ENCODE peak calls at places on chromosomes 1 and 21, in five cellular contexts. F, R, O, I and G are unnamed samples.

GRCh38 chr1:164093543-164093942 is 465.4 kb upstream of the PBX1 start:
- DNase-seq in F (no peak), R (no peak), O (no peak), I (no peak), G (no peak)

GRCh38 chr1:246742396-246742795 is 18.2 kb downstream of the SCCPDH start:
- DNase-seq in F (no peak), R (no peak), O (no peak), I (no peak), G (no peak)

GRCh38 chr1:48471103-48471502 is 901 bp downstream of the SPATA6 start:
- DNase-seq in F (no peak), R (no peak), O (no peak), I (no peak), G (peak)

GRCh38 chr1:38336308-38336707 is 289.7 kb upstream of the POU3F1 start:
- DNase-seq in F (no peak), R (no peak), O (no peak), I (no peak), G (no peak)

GRCh38 chr1:115650961-115651360 is 9.2 kb downstream of the VANGL1 start:
- DNase-seq in F (no peak), R (no peak), O (no peak), I (no peak), G (no peak)

GRCh38 chr1:203165101-203165799 is 10.4 kb downstream of the MYBPH start:
- DNase-seq in F (no peak), R (no peak), O (no peak), I (no peak), G (no peak)

GRCh38 chr1:154344977-154345837 is 19.9 kb downstream of the ATP8B2 start:
- DNase-seq in F (peak), R (peak), O (peak), I (no peak), G (peak)

GRCh38 chr1:65458730-65459396 is 38.4 kb downstream of the LEPR start:
- DNase-seq in F (no peak), R (no peak), O (no peak), I (no peak), G (peak)

GRCh38 chr1:89149229-89149628 is 23.3 kb upstream of the GBP2 start:
- DNase-seq in F (peak), R (peak), O (no peak), I (no peak), G (peak)

GRCh38 chr1:66316464-66317155 is 217.3 kb upstream of the SGIP1 start:
- DNase-seq in F (no peak), R (no peak), O (no peak), I (no peak), G (peak)

GRCh38 chr1:10794724-10795304 is 1.6 kb downstream of the CASZ1 start:
- DNase-seq in F (peak), R (peak), O (no peak), I (no peak), G (no peak)

GRCh38 chr21:31788581-31788980 is 56.7 kb upstream of the SCAF4 start:
- DNase-seq in F (no peak), R (no peak), O (no peak), I (no peak), G (no peak)

GRCh38 chr1:246435421-246436041 is 71.5 kb downstream of the SMYD3 start:
- DNase-seq in F (no peak), R (no peak), O (no peak), I (no peak), G (no peak)

GRCh38 chr1:179883739-179884138 is 1.7 kb downstream of the TOR1AIP1 start:
- DNase-seq in F (no peak), R (no peak), O (no peak), I (peak), G (peak)

GRCh38 chr21:42757826-42758655 is 104.6 kb downstream of the PDE9A start:
- DNase-seq in F (no peak), R (no peak), O (no peak), I (no peak), G (no peak)

GRCh38 chr1:210882414-210883221 is 251.3 kb downstream of the KCNH1 start:
- DNase-seq in F (no peak), R (peak), O (no peak), I (no peak), G (peak)

GRCh38 chr1:224211262-224211962 is 28.4 kb downstream of the DEGS1 start:
- DNase-seq in F (no peak), R (peak), O (no peak), I (no peak), G (peak)

GRCh38 chr1:202692959-202693555 is 17.2 kb downstream of the SYT2 start:
- DNase-seq in F (peak), R (peak), O (peak), I (peak), G (peak)

GRCh38 chr1:204723131-204723787 is 37.7 kb upstream of the LRRN2 start:
- DNase-seq in F (peak), R (no peak), O (no peak), I (no peak), G (no peak)

GRCh38 chr1:226400519-226401406 is 7.1 kb downstream of the PARP1 start:
- DNase-seq in F (peak), R (no peak), O (no peak), I (no peak), G (no peak)
- H3K4me3 ChIP-seq in F (no peak), R (no peak), O (no peak), I (no peak), G (no peak)

GRCh38 chr1:23037081-23037740 is 17.9 kb downstream of the KDM1A start:
- DNase-seq in F (no peak), R (no peak), O (no peak), I (no peak), G (no peak)

GRCh38 chr1:23040509-23040908 is 21.2 kb downstream of the KDM1A start:
- DNase-seq in F (no peak), R (no peak), O (no peak), I (no peak), G (no peak)

GRCh38 chr1:23039308-23039826 is 20.1 kb downstream of the KDM1A start:
- DNase-seq in F (no peak), R (no peak), O (no peak), I (no peak), G (no peak)

DNA sequence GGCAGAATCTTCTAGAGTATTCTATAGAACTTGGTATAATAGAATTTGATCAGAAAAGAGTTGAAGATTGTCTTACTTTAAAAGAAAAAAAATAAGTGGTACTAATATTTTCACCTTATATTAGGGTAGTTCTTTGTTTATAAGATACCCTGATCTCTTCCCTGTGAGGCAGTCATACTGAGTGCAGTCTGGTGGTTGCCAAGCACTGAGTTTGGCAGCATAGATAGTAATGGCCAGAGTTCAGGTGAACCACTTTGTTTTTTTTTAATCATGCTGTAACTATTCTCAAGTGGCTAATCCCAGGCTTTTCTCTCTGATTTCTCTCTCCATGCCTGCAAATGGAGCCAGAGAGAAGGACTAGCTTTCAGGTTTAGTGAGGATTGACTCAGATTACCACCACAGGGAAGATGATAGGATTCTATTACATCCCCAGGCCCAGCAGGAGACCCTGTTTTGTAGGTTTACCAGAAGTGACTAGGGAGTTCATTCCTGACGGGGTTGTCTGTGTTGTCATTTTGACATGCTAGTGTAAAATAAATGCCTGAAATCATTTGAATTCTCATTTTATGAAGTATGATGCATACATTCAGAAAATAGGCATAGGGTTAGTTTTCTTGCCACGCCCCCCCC is 16.7 kb downstream of the KDM1A start:
- DNase-seq in F (peak), R (no peak), O (no peak), I (no peak), G (peak)
- TF ChIP-seq CTCF in F (no peak), R (no peak), O (no peak), I (no peak), G (no peak)

GRCh38 chr1:72326494-72326893 is 44.2 kb upstream of the NEGR1 start:
- DNase-seq in F (no peak), R (no peak), O (no peak), I (no peak), G (no peak)

GRCh38 chr1:72322910-72323309 is 40.6 kb upstream of the NEGR1 start:
- DNase-seq in F (no peak), R (no peak), O (no peak), I (no peak), G (no peak)
- H3K4me3 ChIP-seq in F (no peak), R (no peak), O (no peak), I (no peak), G (no peak)

GRCh38 chr1:227561303-227561702 is 2.1 kb upstream of the ZNF678 start:
- DNase-seq in F (no peak), R (no peak), O (no peak), I (no peak), G (no peak)
- TF ChIP-seq CTCF in F (no peak), R (no peak), O (no peak), I (no peak), G (no peak)

DNA sequence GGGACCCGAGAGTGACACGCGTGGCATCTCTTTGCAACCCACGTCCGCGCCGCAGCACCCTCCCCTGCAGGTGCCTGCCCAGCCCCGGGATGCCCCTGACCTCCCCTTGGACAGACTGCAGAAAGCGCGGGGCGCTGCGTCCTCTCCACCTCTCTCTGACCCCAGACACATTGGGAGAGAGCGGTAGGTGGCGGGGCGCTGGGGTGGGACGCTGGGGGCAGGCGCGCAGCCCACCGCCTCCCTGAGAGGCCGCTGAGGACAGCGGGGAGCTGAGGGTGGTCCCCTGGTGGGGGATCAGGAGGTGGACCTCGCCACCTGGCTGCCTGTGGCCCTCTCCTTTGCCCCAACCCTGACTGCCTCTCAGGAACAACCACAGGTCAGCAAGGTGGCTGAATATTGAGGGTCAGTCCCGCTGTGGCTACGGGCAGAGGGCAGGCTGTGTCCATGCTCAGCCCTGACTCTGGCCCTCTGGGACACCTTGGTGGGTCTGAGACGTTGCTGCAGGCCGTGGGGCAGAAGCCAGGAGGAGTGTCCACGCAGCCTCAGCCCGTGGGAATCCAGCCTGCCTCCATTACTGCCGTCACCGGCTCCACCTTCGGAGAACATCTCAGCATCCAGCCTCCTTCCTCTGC is 761 bp upstream of the UBE2J2 start:
- DNase-seq in F (no peak), R (no peak), O (no peak), I (no peak), G (no peak)
- H3K4me3 ChIP-seq in F (peak), R (peak), O (peak), I (peak), G (peak)

DNA sequence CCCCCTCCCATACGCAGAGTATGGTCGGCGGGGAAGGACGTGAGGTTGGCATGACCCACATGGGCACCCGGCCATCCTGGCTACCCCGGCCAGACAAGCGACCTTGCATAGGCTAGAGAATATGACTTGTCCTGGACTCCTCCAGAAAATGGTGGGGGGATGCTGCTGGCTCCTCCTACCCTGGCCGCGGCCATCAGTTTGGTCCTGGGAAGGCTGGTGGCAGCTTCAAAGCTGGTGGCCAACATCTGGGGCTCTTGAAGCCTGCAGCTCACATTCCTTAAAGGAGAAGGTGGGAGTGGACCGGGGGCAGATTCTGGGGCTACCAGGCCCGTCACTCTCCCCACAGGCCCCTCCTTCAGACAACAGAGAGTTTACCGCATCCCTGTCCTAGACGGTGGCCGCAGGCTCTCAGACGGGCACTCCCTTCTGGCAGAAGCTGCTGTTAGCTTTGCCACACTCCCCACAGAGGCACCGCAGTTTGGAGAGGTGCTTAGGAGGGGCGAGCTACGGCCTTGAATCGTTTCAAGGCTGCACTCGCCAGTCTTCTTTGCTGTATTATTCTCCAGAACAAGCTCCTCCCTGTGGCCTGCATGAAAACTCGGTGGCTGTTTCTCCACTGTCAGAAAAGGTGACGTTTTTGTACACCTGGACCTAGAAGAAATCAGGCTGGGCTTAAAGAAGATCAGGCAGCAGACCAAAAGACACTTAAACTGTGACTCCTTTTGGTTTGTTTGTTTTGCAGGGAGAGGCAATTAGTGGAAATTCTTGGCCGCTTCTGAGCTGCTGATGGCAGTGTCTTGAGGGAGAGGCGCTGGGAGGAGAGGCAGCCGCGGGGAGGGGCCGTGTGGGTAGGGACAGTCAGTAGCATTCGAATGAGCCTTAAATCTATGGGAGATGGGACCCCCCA is 68.0 kb downstream of the RUNX3 start:
- DNase-seq in F (no peak), R (peak), O (no peak), I (no peak), G (no peak)
- TF ChIP-seq CTCF in F (no peak), R (no peak), O (no peak), I (no peak), G (no peak)

DNA sequence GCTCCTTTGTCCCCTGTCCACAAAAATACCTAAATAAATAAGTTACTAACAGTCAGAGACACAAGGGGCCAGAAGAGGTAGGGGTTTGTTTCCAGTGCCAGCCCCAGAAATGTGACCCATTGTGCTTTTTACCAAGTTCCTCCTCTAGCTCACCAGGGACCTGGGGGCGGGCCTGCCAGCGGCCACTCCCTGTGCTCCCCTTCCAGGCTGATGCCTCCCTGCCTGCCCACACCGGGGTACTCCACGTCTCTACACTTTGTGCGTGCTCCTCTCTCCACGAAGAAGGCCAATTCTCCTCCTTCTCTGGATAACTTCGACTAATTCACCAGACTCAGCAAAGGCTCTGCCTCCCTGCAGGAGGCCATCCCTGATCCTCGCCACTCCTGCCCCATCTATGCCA is 72.1 kb downstream of the BCAR3 start:
- DNase-seq in F (no peak), R (no peak), O (no peak), I (no peak), G (no peak)
- H3K4me3 ChIP-seq in F (no peak), R (no peak), O (no peak), I (no peak), G (no peak)

GRCh38 chr1:30684881-30685795 is 38.2 kb downstream of the MATN1 start:
- DNase-seq in F (peak), R (peak), O (peak), I (no peak), G (no peak)
- TF ChIP-seq CTCF in F (peak), R (no peak), O (no peak), I (no peak), G (no peak)

GRCh38 chr1:110003747-110004428 is 19.3 kb downstream of the AHCYL1 start:
- DNase-seq in F (peak), R (peak), O (peak), I (peak), G (peak)
- H3K4me3 ChIP-seq in F (no peak), R (peak), O (peak), I (no peak), G (peak)